ENCODE peak calls at places on chromosomes 1 and 21, in four cellular contexts. C, H, A and Y are unnamed samples.
A peak's percentile ranks its signal among the peaks of the same experiment; 100 is the strongest.

GRCh38 chr1:33710989-33711388 is 152.9 kb upstream of the HMGB4 start:
- DNase-seq in C (no peak), H (no peak), A (no peak), Y (no peak)

GRCh38 chr1:108082741-108083562 is 117.2 kb downstream of the SLC25A24 start:
- DNase-seq in C (no peak), H (no peak), A (no peak), Y (no peak)

GRCh38 chr1:163774390-163774789 is 452.6 kb downstream of the NUF2 start:
- DNase-seq in C (no peak), H (no peak), A (no peak), Y (no peak)

GRCh38 chr1:3921786-3922185 is 21.7 kb upstream of the C1orf174 start:
- DNase-seq in C (no peak), H (no peak), A (no peak), Y (no peak)

GRCh38 chr21:37503848-37504467 is 137.4 kb downstream of the DYRK1A start:
- DNase-seq in C (no peak), H (no peak), A (no peak), Y (no peak)

GRCh38 chr21:42027804-42028753 is 17.9 kb upstream of the ZBTB21 start:
- DNase-seq in C (peak; percentile 64), H (no peak), A (no peak), Y (no peak)

GRCh38 chr1:23779826-23780371 is 1.7 kb downstream of the PITHD1 start:
- DNase-seq in C (no peak), H (no peak), A (no peak), Y (no peak)

GRCh38 chr1:160752926-160753325 is 13.9 kb downstream of the SLAMF7 start:
- DNase-seq in C (no peak), H (no peak), A (no peak), Y (no peak)

GRCh38 chr1:26536081-26536480 is 6.5 kb downstream of the RPS6KA1 start:
- DNase-seq in C (no peak), H (no peak), A (no peak), Y (no peak)

GRCh38 chr1:179300112-179300511 is 6.5 kb downstream of the SOAT1 start:
- DNase-seq in C (no peak), H (no peak), A (no peak), Y (no peak)

GRCh38 chr1:225348400-225348799 is 79.4 kb downstream of the LBR start:
- DNase-seq in C (no peak), H (no peak), A (no peak), Y (no peak)

GRCh38 chr21:39033878-39034589 is 149.2 kb downstream of the PSMG1 start:
- DNase-seq in C (peak; percentile 68), H (no peak), A (no peak), Y (no peak)

GRCh38 chr21:30408782-30409494 is 13.1 kb downstream of the KRTAP13-1 start:
- DNase-seq in C (no peak), H (no peak), A (no peak), Y (no peak)

GRCh38 chr1:84090447-84091244 is 53.4 kb upstream of the PRKACB start:
- DNase-seq in C (no peak), H (peak; percentile 40), A (no peak), Y (no peak)

GRCh38 chr1:45266151-45266801 is 59.9 kb upstream of the ZSWIM5 start:
- DNase-seq in C (peak; percentile 68), H (no peak), A (no peak), Y (no peak)

GRCh38 chr1:156337052-156337887 is 822 bp downstream of the CCT3 start:
- DNase-seq in C (no peak), H (no peak), A (no peak), Y (no peak)

GRCh38 chr1:8055973-8056372 is 29.9 kb upstream of the ERRFI1 start:
- DNase-seq in C (peak; percentile 38), H (no peak), A (no peak), Y (no peak)

GRCh38 chr1:9127395-9128160 is 1.3 kb downstream of the GPR157 start:
- DNase-seq in C (no peak), H (no peak), A (no peak), Y (no peak)

GRCh38 chr1:245566952-245567351 is 412.2 kb downstream of the KIF26B start:
- DNase-seq in C (no peak), H (no peak), A (no peak), Y (no peak)

DNA sequence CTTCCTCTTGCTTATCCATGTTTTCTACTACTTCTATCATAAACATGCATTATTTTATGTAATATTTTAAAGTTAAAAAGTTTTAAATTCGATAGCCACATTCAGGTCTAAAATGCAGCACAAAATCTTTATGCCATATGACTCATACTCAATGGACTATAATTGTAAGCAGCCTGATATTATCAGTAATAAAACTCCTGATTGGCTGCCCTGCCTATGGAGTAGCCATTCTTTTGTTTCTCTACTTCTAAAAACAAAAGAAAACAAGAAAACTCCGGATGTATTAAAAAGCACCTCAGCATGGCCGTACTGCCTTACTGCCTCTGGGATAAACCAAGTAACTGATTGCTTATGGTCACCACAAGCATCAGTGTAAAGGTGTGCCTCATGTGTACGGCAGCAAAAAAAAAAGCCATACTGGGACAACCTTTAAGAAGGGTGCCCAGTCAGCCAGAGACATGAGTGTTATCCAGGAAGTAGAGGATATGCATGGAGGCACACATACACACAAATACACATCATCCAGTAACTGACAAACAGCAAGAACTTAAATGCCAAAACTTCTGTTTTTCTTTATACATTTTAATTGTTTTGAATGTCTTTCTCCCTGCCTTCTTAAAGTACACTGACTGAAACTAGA is 9.2 kb downstream of the SLC35D1 start:
- DNase-seq in C (no peak), H (no peak), A (no peak), Y (no peak)
- H3K36me3 ChIP-seq in C (peaks cover 4% of the 10 kb centered on the region), H (peaks cover 29% of the 10 kb centered on the region), A (peaks cover 50% of the 10 kb centered on the region), Y (peaks cover 99% of the 10 kb centered on the region)

GRCh38 chr1:20308569-20308968 is 17.9 kb downstream of the VWA5B1 start:
- DNase-seq in C (no peak), H (no peak), A (no peak), Y (no peak)
- H3K27ac ChIP-seq in C (no peak overlapping the region), H (no peak overlapping the region), A (no peak overlapping the region), Y (no peak overlapping the region)

DNA sequence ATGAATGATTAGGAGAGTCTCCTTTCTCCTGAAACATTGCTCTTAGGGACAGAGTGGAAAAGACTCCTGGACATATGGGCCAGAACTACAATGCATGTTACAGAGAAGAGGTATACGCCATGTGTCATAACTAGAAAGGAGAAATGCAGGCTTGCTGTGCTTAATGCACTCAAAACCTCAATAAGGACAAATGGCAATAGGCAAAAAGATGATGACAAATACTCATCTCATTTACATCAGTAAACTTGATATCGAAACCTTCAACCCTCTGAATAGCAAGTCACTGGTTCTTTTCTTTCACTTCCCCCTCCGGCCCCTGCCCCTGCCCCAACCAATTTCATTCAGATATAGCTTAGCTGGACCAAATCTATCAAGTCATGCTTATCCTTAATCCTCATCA is 1.9 kb upstream of the GPR88 start:
- DNase-seq in C (no peak), H (no peak), A (no peak), Y (no peak)
- H3K36me3 ChIP-seq in C (no peaks in the 10 kb centered on the region), H (no peaks in the 10 kb centered on the region), A (no peaks in the 10 kb centered on the region), Y (no peaks in the 10 kb centered on the region)

GRCh38 chr1:43598622-43599021 is 51.3 kb upstream of the KDM4A start:
- DNase-seq in C (no peak), H (no peak), A (no peak), Y (no peak)
- H3K27ac ChIP-seq in C (no peak overlapping the region), H (no peak overlapping the region), A (no peak overlapping the region), Y (no peak overlapping the region)

GRCh38 chr21:14693997-14694396 is 147.9 kb upstream of the SAMSN1 start:
- DNase-seq in C (no peak), H (no peak), A (no peak), Y (no peak)
- H3K36me3 ChIP-seq in C (no peaks in the 10 kb centered on the region), H (no peaks in the 10 kb centered on the region), A (no peaks in the 10 kb centered on the region), Y (no peaks in the 10 kb centered on the region)

GRCh38 chr1:2137257-2138121 is 57.1 kb downstream of the FAAP20 start:
- DNase-seq in C (no peak), H (peak; percentile 26), A (no peak), Y (no peak)
- H3K27ac ChIP-seq in C (no peak overlapping the region), H (no peak overlapping the region), A (no peak overlapping the region), Y (no peak overlapping the region)

GRCh38 chr1:229539868-229540506 is 18.5 kb downstream of the ABCB10 start:
- DNase-seq in C (no peak), H (no peak), A (no peak), Y (no peak)
- H3K36me3 ChIP-seq in C (peaks cover 16% of the 10 kb centered on the region), H (peaks cover 18% of the 10 kb centered on the region), A (peaks cover 45% of the 10 kb centered on the region), Y (no peaks in the 10 kb centered on the region)

GRCh38 chr1:162168261-162168660 is 98.8 kb downstream of the NOS1AP start:
- DNase-seq in C (no peak), H (no peak), A (no peak), Y (no peak)
- H3K27ac ChIP-seq in C (no peak overlapping the region), H (no peak overlapping the region), A (no peak overlapping the region), Y (no peak overlapping the region)

GRCh38 chr1:53285969-53286760 is 41.7 kb downstream of the LRP8 start:
- DNase-seq in C (no peak), H (no peak), A (no peak), Y (no peak)
- H3K36me3 ChIP-seq in C (no peaks in the 10 kb centered on the region), H (no peaks in the 10 kb centered on the region), A (peaks cover 2% of the 10 kb centered on the region), Y (no peaks in the 10 kb centered on the region)